ENCODE peak calls at places on chromosomes 16 and 17, in six cellular contexts. One of them, this sample, is unnamed.

GRCh38 chr16:69711115-69711740 is 15.1 kb downstream of the NQO1 start:
- DNase-seq in CD4-positive, alpha-beta T cell: no peak
- DNase-seq in nephron progenitor cell: no peak
- DNase-seq in uterus: peak
- DNase-seq in mammary epithelial cell: peak
- DNase-seq in suprapubic skin: peak
- DNase-seq in this sample: no peak

GRCh38 chr17:10121971-10122707 is 76.3 kb downstream of the GAS7 start:
- DNase-seq in uterus: peak
- DNase-seq in suprapubic skin: no peak
- DNase-seq in nephron progenitor cell: no peak
- DNase-seq in CD4-positive, alpha-beta T cell: no peak
- DNase-seq in mammary epithelial cell: no peak
- DNase-seq in this sample: no peak

GRCh38 chr16:67942200-67942509 is 1.8 kb downstream of the LCAT start:
- DNase-seq in nephron progenitor cell: peak
- DNase-seq in mammary epithelial cell: no peak
- DNase-seq in CD4-positive, alpha-beta T cell: no peak
- DNase-seq in uterus: no peak
- DNase-seq in suprapubic skin: no peak
- DNase-seq in this sample: no peak

GRCh38 chr16:73268311-73268997 is 220.5 kb upstream of the ZFHX3 start:
- DNase-seq in suprapubic skin: no peak
- DNase-seq in CD4-positive, alpha-beta T cell: no peak
- DNase-seq in nephron progenitor cell: no peak
- DNase-seq in uterus: peak
- DNase-seq in mammary epithelial cell: no peak
- DNase-seq in this sample: no peak

GRCh38 chr17:17728550-17729251 is 47.4 kb downstream of the RAI1 start:
- DNase-seq in CD4-positive, alpha-beta T cell: no peak
- DNase-seq in mammary epithelial cell: peak
- DNase-seq in suprapubic skin: no peak
- DNase-seq in nephron progenitor cell: no peak
- DNase-seq in uterus: no peak
- DNase-seq in this sample: no peak

GRCh38 chr16:53465606-53466290 is 31.5 kb downstream of the RBL2 start:
- DNase-seq in CD4-positive, alpha-beta T cell: no peak
- DNase-seq in nephron progenitor cell: no peak
- DNase-seq in mammary epithelial cell: peak
- DNase-seq in uterus: no peak
- DNase-seq in suprapubic skin: no peak
- DNase-seq in this sample: no peak

GRCh38 chr17:29622337-29623282 is at the start of gene CORO6:
- DNase-seq in CD4-positive, alpha-beta T cell: peak
- DNase-seq in nephron progenitor cell: peak
- DNase-seq in suprapubic skin: no peak
- DNase-seq in mammary epithelial cell: no peak
- DNase-seq in uterus: no peak
- DNase-seq in this sample: no peak

GRCh38 chr16:683396-684066 is 603 bp downstream of the JMJD8 start:
- DNase-seq in suprapubic skin: no peak
- DNase-seq in CD4-positive, alpha-beta T cell: no peak
- DNase-seq in nephron progenitor cell: no peak
- DNase-seq in uterus: no peak
- DNase-seq in mammary epithelial cell: peak
- DNase-seq in this sample: no peak

GRCh38 chr17:6559753-6560215 is 3.4 kb upstream of the PITPNM3 start:
- DNase-seq in uterus: no peak
- DNase-seq in nephron progenitor cell: no peak
- DNase-seq in CD4-positive, alpha-beta T cell: no peak
- DNase-seq in mammary epithelial cell: no peak
- DNase-seq in suprapubic skin: peak
- DNase-seq in this sample: no peak
- TF ChIP-seq CTCF in uterus: no peak
- TF ChIP-seq CTCF in nephron progenitor cell: no peak
- TF ChIP-seq CTCF in CD4-positive, alpha-beta T cell: no peak
- TF ChIP-seq CTCF in mammary epithelial cell: no peak
- TF ChIP-seq CTCF in suprapubic skin: no peak
- TF ChIP-seq CTCF in this sample: no peak

DNA sequence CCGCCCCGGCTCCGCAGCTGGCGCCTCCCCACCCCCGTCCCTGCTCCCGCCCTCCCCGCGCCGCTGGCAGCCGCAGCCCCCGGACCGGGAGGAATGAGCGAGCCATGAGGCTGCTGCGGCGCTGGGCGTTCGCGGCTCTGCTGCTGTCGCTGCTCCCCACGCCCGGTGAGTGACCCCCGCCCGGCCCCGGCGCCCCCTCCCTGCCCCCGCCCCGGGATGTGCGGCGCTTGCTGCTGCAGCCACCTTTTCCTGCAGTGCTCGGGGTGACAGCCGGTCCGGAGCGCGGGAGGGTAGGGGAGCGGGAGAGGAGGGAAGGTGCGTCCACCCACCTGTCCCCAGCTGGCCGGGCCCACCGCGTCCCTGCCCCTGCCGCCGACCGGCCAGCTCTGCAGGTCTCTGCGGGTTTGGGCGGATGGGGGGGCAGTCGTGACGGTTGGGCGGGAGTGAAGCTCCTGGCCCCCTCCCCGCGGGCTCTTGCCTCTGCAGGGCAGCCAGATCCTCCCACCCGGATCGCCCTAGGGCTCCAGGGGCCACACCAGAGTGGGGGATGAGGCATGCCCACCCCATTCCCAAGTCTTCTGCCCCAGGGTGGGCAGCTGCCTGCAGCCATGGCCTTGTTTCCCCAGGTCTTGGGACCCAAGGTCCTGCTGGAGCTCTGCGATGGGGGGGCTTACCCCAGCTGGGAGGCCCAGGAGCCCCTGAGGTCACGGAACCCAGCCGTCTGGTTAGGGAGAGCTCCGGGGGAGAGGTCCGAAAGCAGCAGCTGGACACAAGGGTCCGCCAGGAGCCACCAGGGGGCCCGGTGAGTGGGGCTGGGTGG is 518 bp downstream of the ADAM11 start:
- DNase-seq in nephron progenitor cell: peak
- DNase-seq in CD4-positive, alpha-beta T cell: no peak
- DNase-seq in uterus: no peak
- DNase-seq in mammary epithelial cell: no peak
- DNase-seq in suprapubic skin: no peak
- DNase-seq in this sample: peak
- TF ChIP-seq CTCF in nephron progenitor cell: peak
- TF ChIP-seq CTCF in CD4-positive, alpha-beta T cell: no peak
- TF ChIP-seq CTCF in uterus: no peak
- TF ChIP-seq CTCF in mammary epithelial cell: no peak
- TF ChIP-seq CTCF in suprapubic skin: no peak
- TF ChIP-seq CTCF in this sample: no peak

GRCh38 chr17:50381920-50382319 is 8.9 kb downstream of the EME1 start:
- DNase-seq in mammary epithelial cell: no peak
- DNase-seq in suprapubic skin: no peak
- DNase-seq in nephron progenitor cell: no peak
- DNase-seq in CD4-positive, alpha-beta T cell: no peak
- DNase-seq in uterus: no peak
- DNase-seq in this sample: no peak

GRCh38 chr17:50382931-50383330 is 9.9 kb downstream of the EME1 start:
- DNase-seq in nephron progenitor cell: no peak
- DNase-seq in CD4-positive, alpha-beta T cell: no peak
- DNase-seq in suprapubic skin: no peak
- DNase-seq in mammary epithelial cell: no peak
- DNase-seq in uterus: no peak
- DNase-seq in this sample: no peak

GRCh38 chr17:50381260-50381815 is 8.3 kb downstream of the EME1 start:
- DNase-seq in nephron progenitor cell: no peak
- DNase-seq in mammary epithelial cell: no peak
- DNase-seq in uterus: no peak
- DNase-seq in suprapubic skin: no peak
- DNase-seq in CD4-positive, alpha-beta T cell: no peak
- DNase-seq in this sample: no peak

GRCh38 chr17:50379733-50380132 is 6.7 kb downstream of the EME1 start:
- DNase-seq in suprapubic skin: no peak
- DNase-seq in uterus: no peak
- DNase-seq in nephron progenitor cell: no peak
- DNase-seq in mammary epithelial cell: no peak
- DNase-seq in CD4-positive, alpha-beta T cell: no peak
- DNase-seq in this sample: no peak

DNA sequence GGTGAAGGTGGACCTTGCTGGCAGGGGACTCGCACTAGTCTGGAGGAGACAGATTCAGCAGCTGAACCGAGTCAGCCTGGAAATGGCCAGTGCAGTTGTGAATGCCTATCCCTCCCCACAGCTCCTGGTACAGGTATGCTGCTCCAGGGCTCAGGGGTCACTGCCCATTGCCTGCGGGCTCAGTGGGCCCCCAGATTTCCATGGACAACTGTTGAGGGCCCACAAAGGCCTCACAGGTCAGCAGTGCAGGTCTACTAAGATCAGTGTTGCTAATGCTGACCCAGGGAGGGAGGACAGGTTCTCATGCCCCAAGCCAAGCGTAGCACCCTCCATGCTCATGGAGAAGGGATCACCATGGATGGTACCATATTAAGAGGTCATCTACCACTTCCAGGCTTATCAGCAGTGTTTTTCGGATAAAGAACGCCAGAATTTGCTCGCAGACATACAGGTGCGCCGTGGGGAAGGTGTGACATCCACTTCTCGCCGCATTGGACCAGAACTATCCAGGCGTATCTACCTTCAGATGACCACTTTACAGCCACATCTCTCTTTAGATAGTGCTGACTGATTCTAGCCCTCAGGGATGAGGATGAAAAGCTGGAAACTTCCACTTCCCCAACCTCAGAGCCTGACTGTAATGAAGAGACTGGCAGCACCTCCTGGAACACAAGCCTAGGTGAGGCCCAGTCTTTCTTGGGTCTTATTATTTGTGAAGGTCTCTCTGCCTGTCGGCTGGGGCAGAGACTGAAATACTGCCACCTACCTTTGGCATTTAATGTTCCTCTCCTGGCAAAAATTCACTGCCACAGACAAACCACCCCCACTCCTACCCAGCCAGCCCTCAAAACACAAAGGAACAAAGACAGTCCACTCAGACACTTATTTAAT is 7.6 kb downstream of the EME1 start:
- DNase-seq in nephron progenitor cell: no peak
- DNase-seq in uterus: no peak
- DNase-seq in mammary epithelial cell: no peak
- DNase-seq in suprapubic skin: no peak
- DNase-seq in CD4-positive, alpha-beta T cell: no peak
- DNase-seq in this sample: no peak
- TF ChIP-seq CTCF in nephron progenitor cell: no peak
- TF ChIP-seq CTCF in uterus: no peak
- TF ChIP-seq CTCF in mammary epithelial cell: peak
- TF ChIP-seq CTCF in suprapubic skin: no peak
- TF ChIP-seq CTCF in CD4-positive, alpha-beta T cell: no peak
- TF ChIP-seq CTCF in this sample: peak

GRCh38 chr16:84306564-84306963 is 11.9 kb downstream of the WFDC1 start:
- DNase-seq in uterus: no peak
- DNase-seq in CD4-positive, alpha-beta T cell: no peak
- DNase-seq in mammary epithelial cell: no peak
- DNase-seq in suprapubic skin: no peak
- DNase-seq in nephron progenitor cell: no peak
- DNase-seq in this sample: no peak

GRCh38 chr16:84299734-84300440 is 5.2 kb downstream of the WFDC1 start:
- DNase-seq in suprapubic skin: no peak
- DNase-seq in uterus: no peak
- DNase-seq in mammary epithelial cell: no peak
- DNase-seq in CD4-positive, alpha-beta T cell: no peak
- DNase-seq in nephron progenitor cell: no peak
- DNase-seq in this sample: no peak

GRCh38 chr16:84302111-84302954 is 7.7 kb downstream of the WFDC1 start:
- DNase-seq in suprapubic skin: no peak
- DNase-seq in uterus: no peak
- DNase-seq in nephron progenitor cell: no peak
- DNase-seq in mammary epithelial cell: no peak
- DNase-seq in CD4-positive, alpha-beta T cell: no peak
- DNase-seq in this sample: no peak

GRCh38 chr16:84303516-84303915 is 8.8 kb downstream of the WFDC1 start:
- DNase-seq in mammary epithelial cell: no peak
- DNase-seq in uterus: no peak
- DNase-seq in nephron progenitor cell: no peak
- DNase-seq in CD4-positive, alpha-beta T cell: no peak
- DNase-seq in suprapubic skin: no peak
- DNase-seq in this sample: no peak

DNA sequence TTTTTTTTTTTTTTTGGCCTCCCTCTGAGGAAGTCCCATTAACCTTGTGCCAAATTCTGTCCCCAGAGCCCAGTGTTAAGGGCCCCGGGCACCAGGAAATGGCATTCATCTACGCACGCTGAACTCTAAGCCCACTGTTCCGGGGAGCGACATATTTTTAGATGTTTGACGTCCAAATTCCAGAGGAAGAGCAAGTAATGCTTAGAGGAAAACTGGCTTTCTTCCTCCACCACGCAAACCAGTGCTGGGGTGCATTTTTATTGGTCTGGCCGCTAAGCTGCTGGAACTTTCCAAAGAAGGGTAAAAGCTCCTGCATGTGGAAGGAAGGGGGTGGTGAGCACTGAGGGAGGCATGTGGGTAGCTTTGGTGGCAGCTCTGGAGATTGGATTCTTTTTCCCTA is 8.3 kb downstream of the WFDC1 start:
- DNase-seq in suprapubic skin: no peak
- DNase-seq in CD4-positive, alpha-beta T cell: no peak
- DNase-seq in uterus: peak
- DNase-seq in nephron progenitor cell: no peak
- DNase-seq in mammary epithelial cell: no peak
- DNase-seq in this sample: no peak
- TF ChIP-seq CTCF in suprapubic skin: no peak
- TF ChIP-seq CTCF in CD4-positive, alpha-beta T cell: no peak
- TF ChIP-seq CTCF in uterus: no peak
- TF ChIP-seq CTCF in nephron progenitor cell: no peak
- TF ChIP-seq CTCF in mammary epithelial cell: no peak
- TF ChIP-seq CTCF in this sample: no peak

GRCh38 chr16:10896165-10896564 is 19.2 kb downstream of the CIITA start:
- DNase-seq in suprapubic skin: no peak
- DNase-seq in nephron progenitor cell: no peak
- DNase-seq in CD4-positive, alpha-beta T cell: no peak
- DNase-seq in uterus: no peak
- DNase-seq in mammary epithelial cell: no peak
- DNase-seq in this sample: no peak

GRCh38 chr16:10896723-10897122 is 19.7 kb downstream of the CIITA start:
- DNase-seq in mammary epithelial cell: no peak
- DNase-seq in nephron progenitor cell: no peak
- DNase-seq in suprapubic skin: no peak
- DNase-seq in CD4-positive, alpha-beta T cell: no peak
- DNase-seq in uterus: no peak
- DNase-seq in this sample: no peak

GRCh38 chr16:10895053-10895946 is 18.3 kb downstream of the CIITA start:
- DNase-seq in mammary epithelial cell: peak
- DNase-seq in uterus: no peak
- DNase-seq in suprapubic skin: no peak
- DNase-seq in nephron progenitor cell: peak
- DNase-seq in CD4-positive, alpha-beta T cell: peak
- DNase-seq in this sample: no peak

GRCh38 chr16:10889880-10890279 is 12.9 kb downstream of the CIITA start:
- DNase-seq in mammary epithelial cell: no peak
- DNase-seq in uterus: no peak
- DNase-seq in suprapubic skin: no peak
- DNase-seq in CD4-positive, alpha-beta T cell: no peak
- DNase-seq in nephron progenitor cell: no peak
- DNase-seq in this sample: no peak

GRCh38 chr16:10892782-10893181 is 15.8 kb downstream of the CIITA start:
- DNase-seq in CD4-positive, alpha-beta T cell: no peak
- DNase-seq in mammary epithelial cell: no peak
- DNase-seq in nephron progenitor cell: no peak
- DNase-seq in suprapubic skin: no peak
- DNase-seq in uterus: no peak
- DNase-seq in this sample: no peak
- TF ChIP-seq CTCF in CD4-positive, alpha-beta T cell: no peak
- TF ChIP-seq CTCF in mammary epithelial cell: no peak
- TF ChIP-seq CTCF in nephron progenitor cell: no peak
- TF ChIP-seq CTCF in suprapubic skin: no peak
- TF ChIP-seq CTCF in uterus: no peak
- TF ChIP-seq CTCF in this sample: no peak

This sample was measured in D721Med.